ENCODE peak calls at places on chromosomes 5 and 9, in eight cellular contexts. T, X, S, Z, L, R, P and D are unnamed samples. For H3K9me3, the result is how much of the 10 kb centered on the place peaks cover.

GRCh38 chr5:172713113-172713808 is 57.7 kb downstream of the DUSP1 start:
- DNase-seq in T (peak), X (no peak), S (peak), Z (peak), L (peak), R (peak), P (peak), D (peak)

GRCh38 chr5:108830705-108831276 is 83.1 kb downstream of the FER start:
- DNase-seq in T (no peak), X (no peak), S (no peak), Z (no peak), L (no peak), R (no peak), P (no peak), D (no peak)

GRCh38 chr9:110655723-110656641 is 12.6 kb upstream of the MUSK start:
- DNase-seq in T (no peak), X (no peak), S (peak), Z (no peak), L (no peak), R (no peak), P (peak), D (no peak)

GRCh38 chr5:69416699-69417098 is 1.8 kb downstream of the MARVELD2 start:
- DNase-seq in T (no peak), X (no peak), S (no peak), Z (no peak), L (no peak), R (no peak), P (no peak), D (no peak)

GRCh38 chr9:99557816-99558215 is 263.9 kb upstream of the NR4A3 start:
- DNase-seq in T (no peak), X (no peak), S (no peak), Z (no peak), L (no peak), R (no peak), P (no peak), D (no peak)

GRCh38 chr9:93264338-93265125 is 80.6 kb downstream of the WNK2 start:
- DNase-seq in T (no peak), X (no peak), S (no peak), Z (no peak), L (no peak), R (no peak), P (no peak), D (no peak)

GRCh38 chr9:114318416-114318815 is 4.5 kb upstream of the ORM1 start:
- DNase-seq in T (no peak), X (no peak), S (peak), Z (no peak), L (peak), R (no peak), P (no peak), D (no peak)

GRCh38 chr5:104859437-104859836 is 1296.8 kb upstream of the NUDT12 start:
- DNase-seq in T (no peak), X (no peak), S (no peak), Z (no peak), L (no peak), R (no peak), P (peak), D (no peak)

GRCh38 chr9:100488171-100488570 is 15.2 kb downstream of the TMEFF1 start:
- DNase-seq in T (no peak), X (no peak), S (no peak), Z (no peak), L (no peak), R (no peak), P (no peak), D (no peak)

GRCh38 chr5:14900661-14901461 is 29.3 kb upstream of the ANKH start:
- DNase-seq in T (no peak), X (no peak), S (no peak), Z (no peak), L (no peak), R (peak), P (peak), D (no peak)

GRCh38 chr9:124941689-124942561 is 1.0 kb upstream of the GOLGA1 start:
- DNase-seq in T (peak), X (no peak), S (peak), Z (peak), L (peak), R (peak), P (peak), D (peak)

GRCh38 chr5:148469446-148470062 is 85.8 kb downstream of the FBXO38 start:
- DNase-seq in T (no peak), X (no peak), S (no peak), Z (no peak), L (no peak), R (no peak), P (peak), D (no peak)

GRCh38 chr5:65955746-65956145 is 29.4 kb downstream of the ERBIN start:
- DNase-seq in T (no peak), X (no peak), S (no peak), Z (no peak), L (no peak), R (no peak), P (no peak), D (no peak)
- H3K9me3 ChIP-seq in T (under half), X (under half), S (under half), Z (under half), L (under half), R (under half), P (under half), D (under half)

GRCh38 chr9:71768388-71769174 is at the start of gene CEMIP2:
- DNase-seq in T (peak), X (peak), S (peak), Z (peak), L (peak), R (peak), P (peak), D (peak)
- TF ChIP-seq CTCF in T (peak), X (peak), S (peak), Z (peak), L (peak), R (peak), P (no peak), D (peak)

DNA sequence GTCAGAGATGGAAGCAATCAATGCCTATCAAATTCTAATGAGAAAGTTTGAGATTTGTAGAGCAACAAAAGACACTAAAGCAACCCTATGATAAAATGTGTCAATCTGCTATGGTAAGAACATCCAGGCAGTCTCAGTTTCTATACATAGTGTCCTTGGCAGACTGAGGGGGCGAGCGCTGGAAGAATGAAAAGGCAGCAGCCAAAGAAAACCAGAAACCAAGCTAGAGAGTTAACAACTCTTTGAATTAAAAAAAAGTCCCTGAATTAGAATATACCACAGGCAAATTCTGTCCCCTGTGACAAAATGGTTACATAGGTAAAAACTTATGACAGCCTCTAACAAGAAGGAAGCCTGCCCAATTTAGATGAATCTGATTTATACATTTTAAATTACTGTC is 106.7 kb downstream of the OXCT1 start:
- DNase-seq in T (no peak), X (no peak), S (no peak), Z (no peak), L (no peak), R (no peak), P (no peak), D (no peak)
- H3K9me3 ChIP-seq in T (under half), X (under half), S (under half), Z (under half), L (under half), R (under half), P (under half), D (under half)

GRCh38 chr5:71475788-71476384 is 20.4 kb downstream of the BDP1 start:
- DNase-seq in T (peak), X (no peak), S (no peak), Z (peak), L (no peak), R (no peak), P (peak), D (no peak)
- TF ChIP-seq CTCF in T (peak), X (no peak), S (peak), Z (peak), L (peak), R (peak), P (peak), D (peak)

DNA sequence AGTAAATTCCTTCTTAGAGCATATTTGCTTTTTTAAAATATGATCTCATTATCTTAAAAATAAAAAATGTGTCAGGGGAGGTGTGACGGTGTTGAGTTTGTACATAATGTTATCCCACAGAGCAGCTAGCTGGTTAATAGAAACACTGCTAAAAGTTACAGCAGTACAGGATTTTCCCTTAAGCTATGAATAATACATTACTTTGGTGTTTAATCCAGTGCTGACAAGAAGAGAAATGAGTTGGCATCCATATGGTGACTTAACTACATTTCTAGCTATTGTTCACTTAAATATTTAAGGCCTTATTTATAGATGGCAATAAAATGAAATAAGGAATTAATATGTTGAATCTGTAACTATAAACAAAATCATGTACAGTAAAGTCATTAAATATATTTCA is 883.0 kb downstream of the CDH18 start:
- DNase-seq in T (no peak), X (no peak), S (no peak), Z (no peak), L (no peak), R (no peak), P (no peak), D (no peak)
- H3K9me3 ChIP-seq in T (under half), X (under half), S (under half), Z (under half), L (under half), R (under half), P (under half), D (under half)